ENCODE peak calls at places on chromosomes 2 and 18, in five cellular contexts. H, R, X, S and V are unnamed samples.

GRCh38 chr2:197986977-197987376 is 182.6 kb downstream of the PLCL1 start:
- DNase-seq in X (no peak), R (no peak), H (no peak), S (peak; percentile 32), V (no peak)

GRCh38 chr2:149661844-149662243 is 74.3 kb upstream of the MMADHC start:
- DNase-seq in S (no peak), R (no peak), H (no peak), X (no peak), V (peak; percentile 37)

GRCh38 chr2:102801098-102801718 is 39.4 kb downstream of the TMEM182 start:
- DNase-seq in S (no peak), R (peak; percentile 18), H (no peak), X (no peak), V (no peak)

GRCh38 chr18:41371718-41372117 is 583.3 kb upstream of the PIK3C3 start:
- DNase-seq in R (no peak), X (no peak), S (peak; percentile 15), H (no peak), V (no peak)

GRCh38 chr2:227697013-227697412 is 20.8 kb downstream of the SLC19A3 start:
- DNase-seq in X (no peak), R (no peak), S (no peak), H (no peak), V (no peak)

GRCh38 chr2:175880-176800 is 87.7 kb downstream of the SH3YL1 start:
- DNase-seq in R (no peak), H (peak; percentile 100), X (no peak), S (no peak), V (no peak)

GRCh38 chr2:150339282-150339681 is 148.2 kb downstream of the RND3 start:
- DNase-seq in R (no peak), H (no peak), X (no peak), S (no peak), V (no peak)

GRCh38 chr2:173631123-173631450 is 276.4 kb downstream of the CDCA7 start:
- DNase-seq in S (no peak), H (no peak), X (no peak), R (no peak), V (peak; percentile 27)

GRCh38 chr2:238231251-238231793 is 8.5 kb downstream of the HES6 start:
- DNase-seq in S (no peak), X (no peak), R (peak; percentile 74), H (no peak), V (peak; percentile 38)

GRCh38 chr2:42876280-42876840 is 84.0 kb upstream of the HAAO start:
- DNase-seq in X (no peak), H (no peak), R (no peak), S (no peak), V (no peak)

GRCh38 chr18:46559946-46560670 is 96.9 kb downstream of the LOXHD1 start:
- DNase-seq in R (no peak), X (no peak), S (no peak), H (no peak), V (no peak)

GRCh38 chr18:5943514-5943913 is 48.2 kb upstream of the TMEM200C start:
- DNase-seq in H (no peak), X (no peak), S (no peak), R (no peak), V (no peak)

GRCh38 chr2:230722207-230722606 is 9.6 kb downstream of the CAB39 start:
- DNase-seq in R (no peak), H (no peak), S (no peak), X (no peak), V (no peak)

GRCh38 chr2:25103287-25103871 is 61.5 kb downstream of the EFR3B start:
- DNase-seq in X (no peak), S (no peak), R (no peak), H (no peak), V (peak; percentile 43)

GRCh38 chr2:42099431-42100173 is 51.8 kb downstream of the PKDCC start:
- DNase-seq in S (no peak), X (no peak), H (no peak), R (no peak), V (no peak)

GRCh38 chr2:112001136-112001764 is 53.8 kb upstream of the TMEM87B start:
- DNase-seq in S (no peak), X (peak; percentile 24), H (no peak), R (no peak), V (no peak)

DNA sequence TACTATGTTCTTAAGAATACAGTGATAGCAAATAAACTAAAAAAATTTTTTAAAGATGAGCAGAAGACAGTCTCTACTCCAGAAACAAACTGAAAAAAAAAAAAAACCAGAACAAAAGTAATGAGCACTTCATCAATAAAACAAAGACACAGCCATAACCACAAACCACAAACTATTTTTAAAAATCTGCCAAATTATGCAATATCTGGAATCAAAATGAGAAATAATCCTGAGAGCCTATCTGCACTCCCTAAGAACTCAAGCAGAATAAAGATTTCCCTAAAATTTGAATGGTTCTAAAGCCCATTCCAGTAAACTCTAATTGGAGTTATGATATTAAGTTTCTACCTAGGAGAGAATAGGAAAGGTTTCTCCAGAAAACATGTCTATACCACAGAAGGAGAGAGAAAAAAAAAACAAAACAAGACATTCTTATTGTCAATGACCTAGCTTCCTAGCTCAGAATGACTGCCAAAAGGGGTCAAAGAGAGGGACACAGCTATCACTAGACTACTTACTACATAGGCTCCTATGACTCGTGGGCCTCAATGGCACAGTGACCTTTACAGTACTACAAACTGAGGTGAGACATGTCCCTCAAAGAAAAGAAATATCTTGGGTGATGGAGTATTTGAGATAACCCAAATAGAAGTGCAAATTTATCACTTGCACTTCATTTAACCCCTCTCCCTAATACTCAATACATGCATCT is 262.8 kb downstream of the ZEB2 start:
- DNase-seq in H (no peak), R (no peak), X (no peak), S (no peak), V (no peak)
- H3K9me3 ChIP-seq in H (peaks cover 45% of the 10 kb centered on the region), R (peaks cover 17% of the 10 kb centered on the region), X (peaks cover 23% of the 10 kb centered on the region), S (peaks cover 20% of the 10 kb centered on the region), V (peaks cover 38% of the 10 kb centered on the region)

DNA sequence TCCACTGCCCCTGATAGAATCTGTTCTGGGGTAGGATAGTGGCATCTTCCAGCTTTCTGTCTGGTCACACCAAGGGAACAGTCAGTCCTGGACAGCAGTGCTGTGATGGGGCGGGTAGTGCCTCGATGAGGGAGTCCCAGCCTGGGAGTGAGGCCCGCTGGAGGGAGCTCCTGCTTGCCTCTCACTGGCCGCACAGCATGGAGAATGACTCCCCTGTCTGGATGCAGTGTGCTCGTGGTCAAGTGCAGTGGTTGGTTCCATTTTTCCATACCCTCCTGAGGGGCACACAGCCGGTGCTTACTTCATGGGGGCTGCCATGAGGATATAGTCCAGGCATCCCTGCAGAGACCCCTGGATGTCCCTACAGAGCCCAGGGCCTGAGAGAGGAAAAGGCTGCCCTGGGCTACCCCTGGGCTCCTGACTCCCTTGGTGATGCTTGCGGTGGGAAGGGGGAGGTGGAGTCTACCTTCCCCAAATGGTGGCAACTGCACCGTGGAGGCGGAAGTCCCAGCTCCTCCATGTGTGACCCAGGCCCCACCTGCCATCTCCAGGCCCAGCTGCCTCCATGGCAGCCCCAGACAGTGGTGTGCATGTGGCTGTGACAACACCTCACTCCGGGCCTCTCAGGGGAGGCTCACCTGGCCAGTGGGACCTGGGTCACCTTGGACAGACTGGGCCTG is 212.5 kb downstream of the GLI2 start:
- DNase-seq in H (no peak), X (no peak), S (no peak), R (no peak), V (no peak)
- TF ChIP-seq SMC3 in H (no peak), X (no peak), S (no peak), R (no peak), V (no peak)

GRCh38 chr2:26491563-26492167 is 13.7 kb upstream of the OTOF start:
- DNase-seq in H (no peak), S (no peak), X (no peak), R (no peak), V (no peak)
- TF ChIP-seq MAX in H (no peak), S (no peak), X (no peak), R (no peak), V (no peak)

DNA sequence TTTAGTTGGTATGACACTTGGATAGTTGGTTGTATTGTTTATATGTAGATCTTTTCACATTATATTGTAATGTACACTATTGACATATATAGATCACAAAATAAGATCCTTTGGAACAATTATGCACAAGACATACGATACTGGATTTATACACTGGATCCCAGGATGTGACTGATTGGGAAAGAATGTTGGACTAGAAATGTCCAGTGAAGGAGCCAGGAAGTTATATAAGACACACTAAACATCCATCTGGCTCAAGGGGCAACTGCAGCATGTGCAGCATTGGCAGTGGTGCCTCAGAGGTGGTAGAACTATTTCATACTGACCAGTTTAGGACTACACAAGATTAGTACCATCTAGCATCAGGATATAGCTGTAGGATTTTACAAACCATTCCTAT is 104.9 kb downstream of the TRABD2A start:
- DNase-seq in S (no peak), X (no peak), R (no peak), H (no peak), V (no peak)
- H3K9me3 ChIP-seq in S (peaks cover 8% of the 10 kb centered on the region), X (no peaks in the 10 kb centered on the region), R (peaks cover 4% of the 10 kb centered on the region), H (peaks cover 23% of the 10 kb centered on the region), V (peaks cover 11% of the 10 kb centered on the region)

GRCh38 chr18:35580748-35581534 is 599 bp upstream of the GALNT1 start:
- DNase-seq in X (no peak), S (peak; percentile 89), R (peak; percentile 76), H (peak; percentile 23), V (no peak)

GRCh38 chr18:35581555-35582309 is at the start of gene GALNT1:
- DNase-seq in S (peak; percentile 81), R (peak; percentile 71), H (no peak), X (no peak), V (no peak)

GRCh38 chr18:35585608-35586007 is 4.1 kb downstream of the GALNT1 start:
- DNase-seq in H (no peak), X (no peak), R (no peak), S (no peak), V (no peak)

GRCh38 chr18:35582310-35582682 is 756 bp downstream of the GALNT1 start:
- DNase-seq in S (no peak), R (no peak), X (no peak), H (no peak), V (no peak)

GRCh38 chr18:35582899-35583558 is 1.5 kb downstream of the GALNT1 start:
- DNase-seq in S (peak; percentile 15), H (peak; percentile 55), R (no peak), X (no peak), V (no peak)
- TF ChIP-seq SMC3 in S (no peak), H (no peak), R (no peak), X (no peak), V (no peak)